ENCODE peak calls at places on chromosomes 5 and 9, in nine cellular contexts. V is transverse colon, H is spleen, X is breast epithelium, N is HCT116, Y is K562, Q is GM23338, I is sigmoid colon, C is SK-N-SH. G is an unnamed sample.

GRCh38 chr5:149702953-149703646 is 27.0 kb upstream of the PPARGC1B start:
- DNase-seq in Y (peak), I (no peak), N (no peak), X (no peak), V (no peak), C (no peak), H (no peak), Q (no peak), G (no peak)

GRCh38 chr5:34545164-34545563 is 111.0 kb upstream of the RAI14 start:
- DNase-seq in I (no peak), X (no peak), H (no peak), V (no peak), C (no peak), Y (no peak), N (no peak), Q (no peak), G (no peak)

GRCh38 chr9:116450378-116451139 is 236.5 kb upstream of the TRIM32 start:
- DNase-seq in Q (no peak), Y (no peak), X (no peak), I (no peak), V (no peak), H (no peak), C (no peak), N (no peak), G (no peak)

GRCh38 chr5:31361234-31361633 is 167.7 kb downstream of the CDH6 start:
- DNase-seq in H (no peak), I (peak), V (no peak), C (peak), X (no peak), Y (no peak), N (no peak), Q (no peak), G (no peak)

GRCh38 chr5:150333400-150333799 is 24.1 kb upstream of the TCOF1 start:
- DNase-seq in I (no peak), N (no peak), H (no peak), V (no peak), Q (no peak), C (no peak), Y (no peak), X (no peak), G (no peak)

GRCh38 chr9:97944612-97945011 is 6.6 kb upstream of the HEMGN start:
- DNase-seq in Y (peak), V (no peak), Q (no peak), X (no peak), I (no peak), C (no peak), H (no peak), N (no peak), G (no peak)

GRCh38 chr5:115686692-115687054 is 60.8 kb upstream of the TMED7 start:
- DNase-seq in C (no peak), Y (no peak), I (no peak), X (no peak), H (no peak), V (no peak), N (no peak), Q (no peak), G (no peak)

GRCh38 chr9:116027511-116027910 is 126.1 kb upstream of the PAPPA start:
- DNase-seq in N (no peak), H (no peak), I (no peak), Y (no peak), C (no peak), V (no peak), X (no peak), Q (no peak), G (no peak)

GRCh38 chr9:15543033-15543791 is 9.6 kb upstream of the CCDC171 start:
- DNase-seq in Q (no peak), C (no peak), X (no peak), I (no peak), V (no peak), N (no peak), Y (no peak), H (no peak), G (no peak)

GRCh38 chr5:14254686-14255085 is 111.5 kb downstream of the TRIO start:
- DNase-seq in V (no peak), I (no peak), H (no peak), X (no peak), N (no peak), C (no peak), Y (no peak), Q (no peak), G (no peak)

GRCh38 chr9:106992186-106992585 is 129.2 kb downstream of the ZNF462 start:
- DNase-seq in Q (no peak), H (no peak), C (no peak), Y (no peak), I (no peak), V (no peak), N (no peak), X (no peak), G (no peak)

GRCh38 chr5:8340739-8341344 is 471.9 kb downstream of the MTRR start:
- DNase-seq in V (no peak), H (no peak), C (peak), Y (no peak), Q (peak), I (no peak), N (no peak), X (no peak), G (no peak)

GRCh38 chr9:81833563-81834345 is 94.5 kb upstream of the SPATA31D4 start:
- DNase-seq in I (no peak), Q (no peak), N (no peak), Y (no peak), H (no peak), C (no peak), X (no peak), V (no peak), G (no peak)

GRCh38 chr9:108963459-108964143 is 29.4 kb downstream of the ABITRAM start:
- DNase-seq in Q (no peak), H (no peak), Y (peak), C (no peak), V (no peak), I (no peak), X (no peak), N (no peak), G (no peak)

GRCh38 chr9:131276891-131277672 is 772 bp upstream of the FAM78A start:
- DNase-seq in Y (peak), C (peak), V (no peak), X (no peak), N (no peak), H (peak), Q (no peak), I (no peak), G (no peak)

GRCh38 chr9:76567086-76567485 is 108.1 kb downstream of the GCNT1 start:
- DNase-seq in C (no peak), Y (no peak), I (no peak), V (no peak), X (no peak), Q (no peak), N (no peak), H (no peak), G (no peak)

GRCh38 chr9:12880406-12881016 is 105.7 kb downstream of the LURAP1L start:
- DNase-seq in Y (no peak), I (no peak), N (no peak), C (peak), X (no peak), Q (no peak), V (no peak), H (no peak), G (no peak)

GRCh38 chr5:374631-375335 is 53.3 kb downstream of the AHRR start:
- DNase-seq in V (peak), Q (no peak), I (peak), N (no peak), H (peak), C (peak), X (peak), Y (no peak), G (no peak)

GRCh38 chr5:150762216-150762615 is 3.4 kb upstream of the DCTN4 start:
- DNase-seq in I (no peak), Y (no peak), Q (no peak), H (no peak), N (no peak), V (no peak), X (no peak), C (no peak), G (no peak)

GRCh38 chr9:93595861-93596365 is 19.5 kb downstream of the PHF2 start:
- DNase-seq in C (no peak), N (no peak), I (no peak), V (no peak), Y (no peak), X (no peak), H (no peak), Q (no peak), G (no peak)

GRCh38 chr5:178423431-178423830 is 166.8 kb downstream of the COL23A1 start:
- DNase-seq in Q (no peak), X (no peak), Y (no peak), C (peak), N (no peak), I (no peak), V (no peak), H (no peak), G (no peak)

GRCh38 chr9:21255538-21256212 is 15.9 kb upstream of the IFNA14 start:
- DNase-seq in N (no peak), X (no peak), V (no peak), Q (no peak), Y (no peak), C (no peak), I (no peak), H (no peak), G (no peak)

GRCh38 chr9:69120380-69121154 is 53.5 kb upstream of the TJP2 start:
- DNase-seq in X (peak), N (peak), V (peak), Y (no peak), C (no peak), H (no peak), Q (peak), I (no peak), G (no peak)

GRCh38 chr9:132169672-132170392 is 8.0 kb downstream of the NTNG2 start:
- DNase-seq in I (peak), Y (peak), V (peak), X (no peak), Q (peak), N (peak), H (peak), C (peak), G (no peak)

GRCh38 chr5:115467631-115468030 is 76.9 kb downstream of the FEM1C start:
- DNase-seq in X (no peak), V (no peak), Q (no peak), I (no peak), C (no peak), Y (no peak), N (no peak), H (no peak), G (no peak)

GRCh38 chr5:73748510-73749410 is 122.8 kb downstream of the ARHGEF28 start:
- DNase-seq in X (no peak), V (no peak), Q (no peak), H (peak), C (peak), Y (no peak), N (no peak), I (no peak), G (no peak)

GRCh38 chr5:139194486-139194885 is 3.7 kb downstream of the SIL1 start:
- DNase-seq in Y (no peak), X (no peak), I (no peak), H (no peak), N (no peak), V (no peak), C (no peak), Q (no peak), G (no peak)

GRCh38 chr9:32879335-32879734 is 96.0 kb downstream of the TMEM215 start:
- DNase-seq in Y (no peak), V (no peak), X (no peak), Q (peak), H (no peak), I (no peak), N (no peak), C (no peak), G (no peak)

GRCh38 chr9:121844090-121844489 is 192.7 kb downstream of the DAB2IP start:
- DNase-seq in X (no peak), V (no peak), N (no peak), H (no peak), I (no peak), Q (no peak), C (no peak), Y (no peak), G (no peak)

GRCh38 chr5:68450245-68450852 is 234.8 kb downstream of the PIK3R1 start:
- DNase-seq in Q (no peak), N (no peak), X (no peak), C (no peak), Y (no peak), H (no peak), I (no peak), V (no peak), G (no peak)

GRCh38 chr9:111979561-111979960 is 82.9 kb downstream of the UGCG start:
- DNase-seq in Y (no peak), N (no peak), I (no peak), H (no peak), V (no peak), Q (peak), C (no peak), X (no peak), G (no peak)

GRCh38 chr5:50889790-50890189 is 223.4 kb downstream of the PARP8 start:
- DNase-seq in C (no peak), Y (no peak), X (no peak), H (no peak), I (no peak), V (no peak), N (no peak), Q (no peak), G (no peak)

GRCh38 chr5:141649972-141650371 is 1.2 kb downstream of the FCHSD1 start:
- DNase-seq in Q (no peak), C (no peak), Y (no peak), H (no peak), V (no peak), I (no peak), N (no peak), X (no peak), G (no peak)

GRCh38 chr5:141651728-141652105 is 499 bp upstream of the FCHSD1 start:
- DNase-seq in Q (peak), C (peak), X (no peak), Y (no peak), V (no peak), H (no peak), I (no peak), N (no peak), G (no peak)

GRCh38 chr5:141654298-141654697 is 3.1 kb upstream of the FCHSD1 start:
- DNase-seq in C (no peak), H (no peak), V (no peak), N (no peak), Y (no peak), X (no peak), I (no peak), Q (no peak), G (no peak)

GRCh38 chr5:141649056-141649688 is 2.0 kb downstream of the FCHSD1 start:
- DNase-seq in X (no peak), N (no peak), Y (no peak), H (no peak), V (no peak), I (no peak), Q (no peak), C (no peak), G (no peak)

DNA sequence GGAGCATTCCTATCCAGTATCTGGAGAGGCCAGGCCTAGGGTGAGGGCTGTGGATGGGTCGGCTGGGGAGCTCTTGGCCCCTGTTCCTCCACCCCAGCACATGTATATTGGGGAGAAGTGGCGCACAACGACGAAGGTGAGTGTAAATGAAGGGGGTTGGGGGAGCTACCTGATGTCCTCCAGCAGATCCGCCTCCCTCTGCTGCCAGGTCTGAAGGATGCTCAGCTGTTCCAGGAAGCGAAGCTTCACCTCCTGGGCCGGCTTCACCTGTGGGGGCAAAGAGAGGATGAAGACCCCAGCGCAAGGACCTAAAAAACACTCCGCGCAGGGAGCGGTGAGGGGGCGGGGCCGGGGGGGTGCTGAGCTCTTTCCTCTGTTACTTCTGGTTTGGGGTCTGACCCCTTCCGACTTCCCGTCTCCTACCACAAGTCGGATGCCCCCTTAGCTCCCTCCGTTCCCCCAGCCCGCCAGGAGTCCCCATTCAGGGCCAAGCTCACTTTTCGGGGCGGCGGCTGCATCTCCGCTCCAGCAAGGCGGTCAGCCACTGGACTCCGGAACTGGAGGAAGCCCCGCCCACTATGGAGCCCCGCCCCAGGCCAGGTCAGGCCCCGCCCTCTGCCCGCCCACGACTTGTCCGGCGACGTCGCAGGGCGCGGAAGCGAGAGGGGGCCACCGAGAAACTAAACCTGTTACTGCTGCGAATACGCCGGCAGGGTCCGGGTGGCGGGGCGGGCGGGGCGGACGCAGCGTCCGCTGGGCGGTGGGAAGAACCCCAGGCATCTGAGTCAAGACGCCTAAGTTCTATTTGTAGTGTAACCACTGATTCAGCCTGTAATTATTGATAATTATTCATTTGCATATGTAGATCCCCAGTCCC is at the start of gene FCHSD1:
- DNase-seq in C (peak), Q (peak), V (peak), Y (peak), H (peak), I (peak), X (peak), N (peak), G (peak)
- TF ChIP-seq POLR2AphosphoS5 in C (peak), Q (peak), V (no peak), Y (peak), H (peak), I (peak), X (no peak), N (peak), G (peak)

DNA sequence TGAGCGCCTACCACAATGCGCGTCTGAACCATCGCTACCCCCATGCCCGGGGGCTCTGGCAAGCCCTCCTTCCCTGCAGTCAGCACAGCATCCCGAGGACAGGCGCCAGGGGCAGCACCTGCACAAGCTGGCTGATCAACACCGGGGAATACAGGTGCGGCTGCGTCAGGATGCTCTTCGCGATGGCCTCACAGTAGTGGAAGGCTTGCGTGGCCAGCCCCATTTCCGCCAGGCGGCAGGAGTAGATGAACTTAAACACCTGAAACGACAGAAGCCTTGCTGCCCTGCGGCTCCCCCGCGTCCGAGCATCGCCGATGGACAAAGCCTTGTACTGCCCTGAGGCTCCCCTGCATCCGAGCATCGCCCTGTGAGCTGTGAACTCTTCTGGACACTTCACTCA is 17.7 kb upstream of the INPP5E start:
- DNase-seq in N (no peak), Y (no peak), I (no peak), H (no peak), Q (no peak), X (no peak), V (no peak), C (no peak), G (no peak)
- H3K27ac ChIP-seq in N (no peak), Y (no peak), I (no peak), H (no peak), Q (no peak), X (no peak), V (no peak), C (no peak), G (no peak)

DNA sequence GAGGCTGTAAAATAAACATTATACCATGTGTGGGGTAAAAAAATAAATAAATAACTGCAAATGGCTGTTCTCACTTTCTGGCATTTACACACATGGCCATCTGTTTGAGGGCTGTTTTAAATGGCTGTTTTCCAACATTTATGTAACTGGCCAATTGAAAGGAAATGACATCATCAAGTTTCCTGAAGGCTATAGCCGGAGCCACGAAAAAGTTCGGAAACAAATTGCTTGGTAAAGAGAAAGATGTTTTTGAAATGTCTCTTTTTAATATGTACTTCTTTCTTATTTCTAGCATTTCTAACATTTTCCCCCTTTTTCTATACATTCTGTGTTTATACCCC is 95.4 kb upstream of the DAB2 start:
- DNase-seq in V (no peak), Y (no peak), C (no peak), X (no peak), N (no peak), Q (no peak), H (no peak), I (no peak), G (no peak)
- TF ChIP-seq POLR2AphosphoS5 in V (peak), Y (no peak), C (no peak), X (no peak), N (no peak), Q (no peak), H (no peak), I (peak), G (no peak)

DNA sequence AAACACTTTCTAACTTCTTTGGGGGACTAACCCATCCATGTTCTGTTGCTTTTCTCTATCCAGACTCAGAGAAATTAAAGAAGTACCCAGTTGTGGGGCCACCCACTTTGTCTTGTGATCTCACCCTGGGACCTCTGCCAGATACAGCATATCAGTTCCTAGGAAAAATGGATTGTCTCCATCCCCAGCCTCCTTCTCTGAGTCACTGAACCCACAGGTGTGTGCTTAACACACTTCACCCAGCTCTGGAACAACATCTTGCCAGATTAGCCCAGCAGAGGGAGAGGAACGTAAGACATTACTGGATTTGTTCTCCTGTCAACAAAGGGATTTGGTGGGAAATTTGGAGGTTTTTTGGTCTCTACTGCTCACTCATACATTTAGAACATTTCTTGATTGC is 19.2 kb downstream of the FAM240B start:
- DNase-seq in V (no peak), Y (no peak), C (no peak), H (no peak), Q (no peak), X (no peak), N (no peak), I (no peak), G (no peak)
- H3K27ac ChIP-seq in V (no peak), Y (no peak), C (no peak), H (no peak), Q (no peak), X (no peak), N (no peak), I (no peak), G (no peak)

DNA sequence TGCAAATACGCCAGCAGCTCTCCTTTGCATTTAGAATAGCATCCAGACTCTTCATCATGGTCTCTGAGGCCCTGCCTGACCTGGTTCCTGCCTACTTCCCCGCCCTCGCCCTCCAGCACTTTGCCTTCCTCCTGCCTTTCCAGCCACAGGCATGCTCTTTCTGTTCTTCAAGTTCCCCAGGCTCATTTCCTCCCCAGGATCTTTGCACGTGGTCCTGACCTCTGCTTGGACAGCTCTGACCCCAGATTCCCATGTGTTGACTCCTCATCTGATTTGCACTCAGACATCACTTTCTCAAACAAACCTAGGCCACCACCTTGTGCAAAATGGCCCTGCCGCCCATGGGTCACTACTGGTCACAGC is 173.2 kb downstream of the FGF1 start:
- DNase-seq in X (no peak), N (peak), V (no peak), I (no peak), H (no peak), Y (no peak), C (no peak), Q (no peak), G (peak)
- TF ChIP-seq POLR2AphosphoS5 in X (no peak), N (no peak), V (no peak), I (no peak), H (no peak), Y (no peak), C (no peak), Q (no peak), G (no peak)

GRCh38 chr5:58800410-58800809 is 217.5 kb downstream of the RAB3C start:
- DNase-seq in X (no peak), Q (no peak), V (no peak), H (no peak), Y (no peak), I (no peak), C (no peak), N (no peak), G (no peak)

GRCh38 chr5:58810086-58810485 is 227.2 kb downstream of the RAB3C start:
- DNase-seq in I (no peak), H (no peak), Y (no peak), N (no peak), C (no peak), Q (no peak), V (no peak), X (no peak), G (no peak)

GRCh38 chr5:58800861-58801540 is 218.1 kb downstream of the RAB3C start:
- DNase-seq in X (no peak), I (no peak), N (no peak), V (no peak), H (no peak), C (no peak), Q (no peak), Y (no peak), G (no peak)

GRCh38 chr5:58804331-58804730 is 221.5 kb downstream of the RAB3C start:
- DNase-seq in I (no peak), Y (no peak), Q (no peak), N (no peak), C (no peak), X (no peak), H (no peak), V (no peak), G (no peak)
- H3K27ac ChIP-seq in I (no peak), Y (no peak), Q (no peak), N (no peak), C (no peak), X (no peak), H (no peak), V (no peak), G (no peak)

G was measured in Panc1.